ENCODE peak calls at places on chromosomes 13 and 19, in eight cellular contexts. One of them, this sample, is unnamed.
A peak's percentile ranks its signal among the peaks of the same experiment; 100 is the strongest.

GRCh38 chr13:25059166-25059565 is 36.8 kb upstream of the PABPC3 start:
- ATAC-seq in memory B cell: no peak
- ATAC-seq in HCT116: no peak
- ATAC-seq in right lobe of liver: no peak
- ATAC-seq in psoas muscle: no peak
- ATAC-seq in heart left ventricle: no peak
- ATAC-seq in left lobe of liver: no peak
- ATAC-seq in sciatic nerve: no peak
- ATAC-seq in this sample: no peak

GRCh38 chr19:57888107-57888493 is 737 bp downstream of the ZNF814 start:
- ATAC-seq in memory B cell: no peak
- ATAC-seq in HCT116: no peak
- ATAC-seq in right lobe of liver: peak; percentile 24
- ATAC-seq in psoas muscle: peak; percentile 17
- ATAC-seq in heart left ventricle: peak; percentile 4
- ATAC-seq in left lobe of liver: peak; percentile 13
- ATAC-seq in sciatic nerve: no peak
- ATAC-seq in this sample: no peak

GRCh38 chr13:48199404-48199991 is 33.5 kb upstream of the ITM2B start:
- ATAC-seq in memory B cell: no peak
- ATAC-seq in HCT116: no peak
- ATAC-seq in right lobe of liver: no peak
- ATAC-seq in psoas muscle: no peak
- ATAC-seq in heart left ventricle: no peak
- ATAC-seq in left lobe of liver: no peak
- ATAC-seq in sciatic nerve: no peak
- ATAC-seq in this sample: no peak

GRCh38 chr19:35329323-35329722 is 336 bp downstream of the CD22 start:
- ATAC-seq in memory B cell: peak; percentile 6
- ATAC-seq in HCT116: no peak
- ATAC-seq in right lobe of liver: no peak
- ATAC-seq in psoas muscle: no peak
- ATAC-seq in heart left ventricle: no peak
- ATAC-seq in left lobe of liver: no peak
- ATAC-seq in sciatic nerve: no peak
- ATAC-seq in this sample: no peak

GRCh38 chr19:45079911-45080469 is 930 bp downstream of the GEMIN7 start:
- ATAC-seq in memory B cell: no peak
- ATAC-seq in HCT116: no peak
- ATAC-seq in right lobe of liver: no peak
- ATAC-seq in psoas muscle: peak; percentile 26
- ATAC-seq in heart left ventricle: no peak
- ATAC-seq in left lobe of liver: no peak
- ATAC-seq in sciatic nerve: no peak
- ATAC-seq in this sample: no peak

GRCh38 chr13:105465251-105465650 is 1070.2 kb downstream of the EFNB2 start:
- ATAC-seq in memory B cell: no peak
- ATAC-seq in HCT116: no peak
- ATAC-seq in right lobe of liver: no peak
- ATAC-seq in psoas muscle: no peak
- ATAC-seq in heart left ventricle: no peak
- ATAC-seq in left lobe of liver: no peak
- ATAC-seq in sciatic nerve: no peak
- ATAC-seq in this sample: no peak

GRCh38 chr13:46172531-46172991 is 9.4 kb downstream of the LCP1 start:
- ATAC-seq in memory B cell: peak; percentile 25
- ATAC-seq in HCT116: no peak
- ATAC-seq in right lobe of liver: peak; percentile 43
- ATAC-seq in psoas muscle: no peak
- ATAC-seq in heart left ventricle: peak; percentile 57
- ATAC-seq in left lobe of liver: peak; percentile 30
- ATAC-seq in sciatic nerve: peak; percentile 48
- ATAC-seq in this sample: peak; percentile 53

GRCh38 chr19:48319647-48320537 is 5.5 kb upstream of the EMP3 start:
- ATAC-seq in memory B cell: peak; percentile 14
- ATAC-seq in HCT116: peak; percentile 56
- ATAC-seq in right lobe of liver: peak; percentile 42
- ATAC-seq in psoas muscle: peak; percentile 70
- ATAC-seq in heart left ventricle: peak; percentile 60
- ATAC-seq in left lobe of liver: peak; percentile 56
- ATAC-seq in sciatic nerve: peak; percentile 63
- ATAC-seq in this sample: peak; percentile 24

GRCh38 chr13:28751210-28751935 is 32.6 kb upstream of the SLC46A3 start:
- ATAC-seq in memory B cell: no peak
- ATAC-seq in HCT116: no peak
- ATAC-seq in right lobe of liver: no peak
- ATAC-seq in psoas muscle: no peak
- ATAC-seq in heart left ventricle: no peak
- ATAC-seq in left lobe of liver: no peak
- ATAC-seq in sciatic nerve: no peak
- ATAC-seq in this sample: peak; percentile 28

GRCh38 chr19:40397568-40397906 is 7.6 kb upstream of the HIPK4 start:
- ATAC-seq in memory B cell: no peak
- ATAC-seq in HCT116: no peak
- ATAC-seq in right lobe of liver: no peak
- ATAC-seq in psoas muscle: no peak
- ATAC-seq in heart left ventricle: no peak
- ATAC-seq in left lobe of liver: no peak
- ATAC-seq in sciatic nerve: no peak
- ATAC-seq in this sample: no peak

GRCh38 chr13:43126420-43126819 is 103.0 kb downstream of the DNAJC15 start:
- ATAC-seq in memory B cell: peak; percentile 51
- ATAC-seq in HCT116: no peak
- ATAC-seq in right lobe of liver: no peak
- ATAC-seq in psoas muscle: no peak
- ATAC-seq in heart left ventricle: no peak
- ATAC-seq in left lobe of liver: no peak
- ATAC-seq in sciatic nerve: no peak
- ATAC-seq in this sample: no peak

GRCh38 chr19:31340059-31341025 is 8.9 kb downstream of the TSHZ3 start:
- ATAC-seq in memory B cell: no peak
- ATAC-seq in HCT116: no peak
- ATAC-seq in right lobe of liver: no peak
- ATAC-seq in psoas muscle: no peak
- ATAC-seq in heart left ventricle: peak; percentile 17
- ATAC-seq in left lobe of liver: no peak
- ATAC-seq in sciatic nerve: peak; percentile 53
- ATAC-seq in this sample: peak; percentile 40

GRCh38 chr13:59398127-59398526 is 765.6 kb downstream of the DIAPH3 start:
- ATAC-seq in memory B cell: no peak
- ATAC-seq in HCT116: no peak
- ATAC-seq in right lobe of liver: peak; percentile 28
- ATAC-seq in psoas muscle: no peak
- ATAC-seq in heart left ventricle: peak; percentile 48
- ATAC-seq in left lobe of liver: no peak
- ATAC-seq in sciatic nerve: no peak
- ATAC-seq in this sample: no peak

GRCh38 chr19:17455308-17455707 is 5.4 kb downstream of the NXNL1 start:
- ATAC-seq in memory B cell: no peak
- ATAC-seq in HCT116: no peak
- ATAC-seq in right lobe of liver: no peak
- ATAC-seq in psoas muscle: no peak
- ATAC-seq in heart left ventricle: no peak
- ATAC-seq in left lobe of liver: no peak
- ATAC-seq in sciatic nerve: no peak
- ATAC-seq in this sample: no peak

GRCh38 chr19:14505488-14506239 is 9.7 kb upstream of the GIPC1 start:
- ATAC-seq in memory B cell: peak; percentile 82
- ATAC-seq in HCT116: peak; percentile 79
- ATAC-seq in right lobe of liver: peak; percentile 48
- ATAC-seq in psoas muscle: peak; percentile 45
- ATAC-seq in heart left ventricle: peak; percentile 52
- ATAC-seq in left lobe of liver: peak; percentile 59
- ATAC-seq in sciatic nerve: peak; percentile 44
- ATAC-seq in this sample: peak; percentile 83

GRCh38 chr19:55044771-55045716 is 7.0 kb upstream of the GP6 start:
- ATAC-seq in memory B cell: no peak
- ATAC-seq in HCT116: peak; percentile 23
- ATAC-seq in right lobe of liver: no peak
- ATAC-seq in psoas muscle: no peak
- ATAC-seq in heart left ventricle: no peak
- ATAC-seq in left lobe of liver: no peak
- ATAC-seq in sciatic nerve: no peak
- ATAC-seq in this sample: no peak

GRCh38 chr13:84137292-84137691 is 255.0 kb upstream of the SLITRK1 start:
- ATAC-seq in memory B cell: peak; percentile 82
- ATAC-seq in HCT116: no peak
- ATAC-seq in right lobe of liver: peak; percentile 66
- ATAC-seq in psoas muscle: no peak
- ATAC-seq in heart left ventricle: no peak
- ATAC-seq in left lobe of liver: no peak
- ATAC-seq in sciatic nerve: no peak
- ATAC-seq in this sample: peak; percentile 98

GRCh38 chr13:89150362-89150761 is 1479.2 kb downstream of the SLITRK5 start:
- ATAC-seq in memory B cell: no peak
- ATAC-seq in HCT116: no peak
- ATAC-seq in right lobe of liver: peak; percentile 69
- ATAC-seq in psoas muscle: no peak
- ATAC-seq in heart left ventricle: no peak
- ATAC-seq in left lobe of liver: peak; percentile 57
- ATAC-seq in sciatic nerve: no peak
- ATAC-seq in this sample: no peak

GRCh38 chr19:9013988-9014387 is 3.8 kb upstream of the MUC16 start:
- ATAC-seq in memory B cell: no peak
- ATAC-seq in HCT116: no peak
- ATAC-seq in right lobe of liver: no peak
- ATAC-seq in psoas muscle: no peak
- ATAC-seq in heart left ventricle: no peak
- ATAC-seq in left lobe of liver: no peak
- ATAC-seq in sciatic nerve: no peak
- ATAC-seq in this sample: no peak

GRCh38 chr13:24627090-24627714 is 53.0 kb upstream of the ATP12A start:
- ATAC-seq in memory B cell: no peak
- ATAC-seq in HCT116: peak; percentile 94
- ATAC-seq in right lobe of liver: peak; percentile 57
- ATAC-seq in psoas muscle: no peak
- ATAC-seq in heart left ventricle: peak; percentile 56
- ATAC-seq in left lobe of liver: peak; percentile 64
- ATAC-seq in sciatic nerve: no peak
- ATAC-seq in this sample: no peak

GRCh38 chr13:23828866-23829265 is 60.3 kb downstream of the MIPEP start:
- ATAC-seq in memory B cell: no peak
- ATAC-seq in HCT116: no peak
- ATAC-seq in right lobe of liver: no peak
- ATAC-seq in psoas muscle: no peak
- ATAC-seq in heart left ventricle: no peak
- ATAC-seq in left lobe of liver: no peak
- ATAC-seq in sciatic nerve: no peak
- ATAC-seq in this sample: no peak

GRCh38 chr13:68551701-68552522 is 1321.8 kb upstream of the PCDH9 start:
- ATAC-seq in memory B cell: peak; percentile 42
- ATAC-seq in HCT116: no peak
- ATAC-seq in right lobe of liver: peak; percentile 95
- ATAC-seq in psoas muscle: no peak
- ATAC-seq in heart left ventricle: peak; percentile 41
- ATAC-seq in left lobe of liver: peak; percentile 94
- ATAC-seq in sciatic nerve: no peak
- ATAC-seq in this sample: no peak

GRCh38 chr19:19528721-19529490 is at the start of gene YJEFN3:
- ATAC-seq in memory B cell: no peak
- ATAC-seq in HCT116: no peak
- ATAC-seq in right lobe of liver: no peak
- ATAC-seq in psoas muscle: no peak
- ATAC-seq in heart left ventricle: peak; percentile 42
- ATAC-seq in left lobe of liver: no peak
- ATAC-seq in sciatic nerve: no peak
- ATAC-seq in this sample: no peak

GRCh38 chr19:55376381-55376933 is at the start of gene TMEM190:
- ATAC-seq in memory B cell: no peak
- ATAC-seq in HCT116: peak; percentile 36
- ATAC-seq in right lobe of liver: no peak
- ATAC-seq in psoas muscle: no peak
- ATAC-seq in heart left ventricle: no peak
- ATAC-seq in left lobe of liver: peak; percentile 10
- ATAC-seq in sciatic nerve: no peak
- ATAC-seq in this sample: no peak

GRCh38 chr13:112615391-112615790 is 27.4 kb upstream of the TUBGCP3 start:
- ATAC-seq in memory B cell: no peak
- ATAC-seq in HCT116: no peak
- ATAC-seq in right lobe of liver: no peak
- ATAC-seq in psoas muscle: no peak
- ATAC-seq in heart left ventricle: no peak
- ATAC-seq in left lobe of liver: no peak
- ATAC-seq in sciatic nerve: no peak
- ATAC-seq in this sample: no peak

GRCh38 chr13:110062077-110062776 is 244.7 kb downstream of the COL4A1 start:
- ATAC-seq in memory B cell: no peak
- ATAC-seq in HCT116: no peak
- ATAC-seq in right lobe of liver: peak; percentile 82
- ATAC-seq in psoas muscle: peak; percentile 89
- ATAC-seq in heart left ventricle: peak; percentile 95
- ATAC-seq in left lobe of liver: peak; percentile 88
- ATAC-seq in sciatic nerve: no peak
- ATAC-seq in this sample: no peak

This sample was measured in activated T-helper 17 cell treated with anti-CD3 and anti-CD28 coated beads, Interleukin-2, amount 50 U/mL, for 72 hours.